ENCODE peak calls at places on chromosomes 2 and 18, in ten cellular contexts. One of them, this sample, is unnamed.

GRCh38 chr2:194706179-194706578 is 950.8 kb upstream of the SLC39A10 start:
- DNase-seq in uterus: no peak
- DNase-seq in HuH-7.5: no peak
- DNase-seq in adipocyte: no peak
- DNase-seq in stimulated activated CD4-positive, alpha-beta T cell treated with anti-CD3 and anti-CD28 coated beads, TNF-alpha, amount 100 ng/mL, for 4 hours: no peak
- DNase-seq in NCI-H460: no peak
- DNase-seq in T-helper 22 cell: no peak
- DNase-seq in MCF 10A: no peak
- DNase-seq in astrocyte: no peak
- DNase-seq in Calu3: no peak
- DNase-seq in this sample: no peak

GRCh38 chr2:160205511-160205910 is 5.4 kb upstream of the ITGB6 start:
- DNase-seq in uterus: peak
- DNase-seq in HuH-7.5: no peak
- DNase-seq in adipocyte: peak
- DNase-seq in stimulated activated CD4-positive, alpha-beta T cell treated with anti-CD3 and anti-CD28 coated beads, TNF-alpha, amount 100 ng/mL, for 4 hours: no peak
- DNase-seq in NCI-H460: peak
- DNase-seq in T-helper 22 cell: no peak
- DNase-seq in MCF 10A: peak
- DNase-seq in astrocyte: peak
- DNase-seq in Calu3: peak
- DNase-seq in this sample: no peak

GRCh38 chr2:230900336-230900995 is 24.6 kb downstream of the GPR55 start:
- DNase-seq in uterus: no peak
- DNase-seq in HuH-7.5: no peak
- DNase-seq in adipocyte: no peak
- DNase-seq in stimulated activated CD4-positive, alpha-beta T cell treated with anti-CD3 and anti-CD28 coated beads, TNF-alpha, amount 100 ng/mL, for 4 hours: no peak
- DNase-seq in NCI-H460: no peak
- DNase-seq in T-helper 22 cell: no peak
- DNase-seq in MCF 10A: no peak
- DNase-seq in astrocyte: no peak
- DNase-seq in Calu3: no peak
- DNase-seq in this sample: no peak

GRCh38 chr2:20447437-20448245 is 767 bp downstream of the RHOB start:
- DNase-seq in uterus: peak
- DNase-seq in HuH-7.5: no peak
- DNase-seq in adipocyte: peak
- DNase-seq in stimulated activated CD4-positive, alpha-beta T cell treated with anti-CD3 and anti-CD28 coated beads, TNF-alpha, amount 100 ng/mL, for 4 hours: no peak
- DNase-seq in NCI-H460: no peak
- DNase-seq in T-helper 22 cell: no peak
- DNase-seq in MCF 10A: no peak
- DNase-seq in astrocyte: no peak
- DNase-seq in Calu3: peak
- DNase-seq in this sample: no peak

GRCh38 chr2:111118455-111119003 is 2.2 kb upstream of the BCL2L11 start:
- DNase-seq in uterus: no peak
- DNase-seq in HuH-7.5: no peak
- DNase-seq in adipocyte: no peak
- DNase-seq in stimulated activated CD4-positive, alpha-beta T cell treated with anti-CD3 and anti-CD28 coated beads, TNF-alpha, amount 100 ng/mL, for 4 hours: no peak
- DNase-seq in NCI-H460: no peak
- DNase-seq in T-helper 22 cell: no peak
- DNase-seq in MCF 10A: no peak
- DNase-seq in astrocyte: no peak
- DNase-seq in Calu3: no peak
- DNase-seq in this sample: no peak

GRCh38 chr2:177625744-177626655 is 233.4 kb downstream of the AGPS start:
- DNase-seq in uterus: no peak
- DNase-seq in HuH-7.5: no peak
- DNase-seq in adipocyte: no peak
- DNase-seq in stimulated activated CD4-positive, alpha-beta T cell treated with anti-CD3 and anti-CD28 coated beads, TNF-alpha, amount 100 ng/mL, for 4 hours: no peak
- DNase-seq in NCI-H460: no peak
- DNase-seq in T-helper 22 cell: no peak
- DNase-seq in MCF 10A: no peak
- DNase-seq in astrocyte: no peak
- DNase-seq in Calu3: no peak
- DNase-seq in this sample: no peak

GRCh38 chr2:7430869-7431641 is 513.8 kb downstream of the RNF144A start:
- DNase-seq in uterus: no peak
- DNase-seq in HuH-7.5: no peak
- DNase-seq in adipocyte: no peak
- DNase-seq in stimulated activated CD4-positive, alpha-beta T cell treated with anti-CD3 and anti-CD28 coated beads, TNF-alpha, amount 100 ng/mL, for 4 hours: peak
- DNase-seq in NCI-H460: no peak
- DNase-seq in T-helper 22 cell: no peak
- DNase-seq in MCF 10A: no peak
- DNase-seq in astrocyte: peak
- DNase-seq in Calu3: peak
- DNase-seq in this sample: no peak

GRCh38 chr18:68772268-68772667 is 25.6 kb upstream of the CCDC102B start:
- DNase-seq in uterus: no peak
- DNase-seq in HuH-7.5: no peak
- DNase-seq in adipocyte: no peak
- DNase-seq in stimulated activated CD4-positive, alpha-beta T cell treated with anti-CD3 and anti-CD28 coated beads, TNF-alpha, amount 100 ng/mL, for 4 hours: no peak
- DNase-seq in NCI-H460: no peak
- DNase-seq in T-helper 22 cell: no peak
- DNase-seq in MCF 10A: no peak
- DNase-seq in astrocyte: no peak
- DNase-seq in Calu3: no peak
- DNase-seq in this sample: no peak

GRCh38 chr2:212157011-212157410 is 381.6 kb downstream of the ERBB4 start:
- DNase-seq in uterus: no peak
- DNase-seq in HuH-7.5: no peak
- DNase-seq in adipocyte: peak
- DNase-seq in stimulated activated CD4-positive, alpha-beta T cell treated with anti-CD3 and anti-CD28 coated beads, TNF-alpha, amount 100 ng/mL, for 4 hours: no peak
- DNase-seq in NCI-H460: no peak
- DNase-seq in T-helper 22 cell: no peak
- DNase-seq in MCF 10A: no peak
- DNase-seq in astrocyte: peak
- DNase-seq in Calu3: no peak
- DNase-seq in this sample: no peak

This sample was measured in HS-27A.